ENCODE peak calls at places on chromosome 19, in eight cellular contexts. One of them, this sample, is unnamed.
A peak's percentile ranks its signal among the peaks of the same experiment; 100 is the strongest.

GRCh38 chr19:30719991-30720329 is 347.8 kb downstream of the ZNF536 start:
- DNase-seq in heart right ventricle: peak; percentile 39
- DNase-seq in AG10803: peak; percentile 20
- DNase-seq in cardiac fibroblast: no peak
- DNase-seq in mesenchymal stem cell: peak; percentile 4
- DNase-seq in esophagus squamous epithelium: no peak
- DNase-seq in Peyer's patch: no peak
- DNase-seq in astrocyte of the spinal cord: no peak
- DNase-seq in this sample: no peak

GRCh38 chr19:7748756-7749155 is 1.4 kb upstream of the CD209 start:
- DNase-seq in cardiac fibroblast: peak; percentile 19
- DNase-seq in astrocyte of the spinal cord: no peak
- DNase-seq in Peyer's patch: no peak
- DNase-seq in esophagus squamous epithelium: no peak
- DNase-seq in AG10803: no peak
- DNase-seq in heart right ventricle: no peak
- DNase-seq in mesenchymal stem cell: peak; percentile 9
- DNase-seq in this sample: no peak

GRCh38 chr19:55454787-55455243 is 6.6 kb downstream of the ISOC2 start:
- DNase-seq in esophagus squamous epithelium: no peak
- DNase-seq in mesenchymal stem cell: peak; percentile 48
- DNase-seq in astrocyte of the spinal cord: no peak
- DNase-seq in heart right ventricle: peak; percentile 43
- DNase-seq in Peyer's patch: no peak
- DNase-seq in AG10803: peak; percentile 26
- DNase-seq in cardiac fibroblast: peak; percentile 50
- DNase-seq in this sample: no peak

GRCh38 chr19:6108721-6109633 is 1.3 kb downstream of the RFX2 start:
- DNase-seq in heart right ventricle: peak; percentile 57
- DNase-seq in AG10803: peak; percentile 88
- DNase-seq in Peyer's patch: peak; percentile 29
- DNase-seq in cardiac fibroblast: peak; percentile 81
- DNase-seq in mesenchymal stem cell: peak; percentile 77
- DNase-seq in esophagus squamous epithelium: no peak
- DNase-seq in astrocyte of the spinal cord: peak; percentile 68
- DNase-seq in this sample: peak; percentile 71

GRCh38 chr19:4555657-4556561 is 3.6 kb downstream of the SEMA6B start:
- DNase-seq in mesenchymal stem cell: no peak
- DNase-seq in esophagus squamous epithelium: no peak
- DNase-seq in AG10803: no peak
- DNase-seq in heart right ventricle: no peak
- DNase-seq in Peyer's patch: no peak
- DNase-seq in astrocyte of the spinal cord: no peak
- DNase-seq in cardiac fibroblast: no peak
- DNase-seq in this sample: no peak

GRCh38 chr19:34499155-34499834 is 17.7 kb downstream of the WTIP start:
- DNase-seq in mesenchymal stem cell: no peak
- DNase-seq in cardiac fibroblast: no peak
- DNase-seq in astrocyte of the spinal cord: no peak
- DNase-seq in heart right ventricle: no peak
- DNase-seq in Peyer's patch: no peak
- DNase-seq in esophagus squamous epithelium: no peak
- DNase-seq in AG10803: no peak
- DNase-seq in this sample: no peak

GRCh38 chr19:51600940-51601575 is 29.1 kb downstream of the SIGLEC5 start:
- DNase-seq in heart right ventricle: no peak
- DNase-seq in AG10803: no peak
- DNase-seq in mesenchymal stem cell: no peak
- DNase-seq in esophagus squamous epithelium: no peak
- DNase-seq in astrocyte of the spinal cord: no peak
- DNase-seq in cardiac fibroblast: no peak
- DNase-seq in Peyer's patch: peak; percentile 61
- DNase-seq in this sample: no peak

GRCh38 chr19:4851551-4852290 is 15.7 kb downstream of the PLIN3 start:
- DNase-seq in esophagus squamous epithelium: no peak
- DNase-seq in heart right ventricle: peak; percentile 81
- DNase-seq in cardiac fibroblast: peak; percentile 61
- DNase-seq in AG10803: peak; percentile 44
- DNase-seq in Peyer's patch: peak; percentile 78
- DNase-seq in mesenchymal stem cell: peak; percentile 59
- DNase-seq in astrocyte of the spinal cord: peak; percentile 39
- DNase-seq in this sample: peak; percentile 63

GRCh38 chr19:4807188-4807587 is 15.7 kb downstream of the FEM1A start:
- DNase-seq in astrocyte of the spinal cord: no peak
- DNase-seq in heart right ventricle: no peak
- DNase-seq in AG10803: no peak
- DNase-seq in esophagus squamous epithelium: no peak
- DNase-seq in mesenchymal stem cell: no peak
- DNase-seq in cardiac fibroblast: no peak
- DNase-seq in Peyer's patch: peak; percentile 49
- DNase-seq in this sample: no peak

GRCh38 chr19:38173324-38174041 is 50.5 kb downstream of the DPF1 start:
- DNase-seq in Peyer's patch: no peak
- DNase-seq in mesenchymal stem cell: no peak
- DNase-seq in esophagus squamous epithelium: no peak
- DNase-seq in AG10803: peak; percentile 84
- DNase-seq in astrocyte of the spinal cord: peak; percentile 80
- DNase-seq in heart right ventricle: peak; percentile 83
- DNase-seq in cardiac fibroblast: peak; percentile 13
- DNase-seq in this sample: peak; percentile 33

GRCh38 chr19:8811315-8812172 is 20.6 kb downstream of the ZNF558 start:
- DNase-seq in astrocyte of the spinal cord: peak; percentile 28
- DNase-seq in esophagus squamous epithelium: no peak
- DNase-seq in AG10803: peak; percentile 4
- DNase-seq in mesenchymal stem cell: peak; percentile 15
- DNase-seq in Peyer's patch: no peak
- DNase-seq in cardiac fibroblast: peak; percentile 6
- DNase-seq in heart right ventricle: no peak
- DNase-seq in this sample: no peak

GRCh38 chr19:34556500-34556899 is 74.9 kb downstream of the WTIP start:
- DNase-seq in esophagus squamous epithelium: no peak
- DNase-seq in astrocyte of the spinal cord: no peak
- DNase-seq in cardiac fibroblast: peak; percentile 54
- DNase-seq in heart right ventricle: no peak
- DNase-seq in Peyer's patch: no peak
- DNase-seq in AG10803: peak; percentile 25
- DNase-seq in mesenchymal stem cell: no peak
- DNase-seq in this sample: no peak

GRCh38 chr19:56253737-56254136 is 18.8 kb upstream of the EDDM13 start:
- DNase-seq in heart right ventricle: no peak
- DNase-seq in mesenchymal stem cell: peak; percentile 59
- DNase-seq in AG10803: peak; percentile 63
- DNase-seq in astrocyte of the spinal cord: peak; percentile 65
- DNase-seq in esophagus squamous epithelium: no peak
- DNase-seq in cardiac fibroblast: peak; percentile 76
- DNase-seq in Peyer's patch: no peak
- DNase-seq in this sample: no peak

GRCh38 chr19:5491565-5491964 is 36.3 kb downstream of the ZNRF4 start:
- DNase-seq in AG10803: no peak
- DNase-seq in Peyer's patch: no peak
- DNase-seq in mesenchymal stem cell: no peak
- DNase-seq in heart right ventricle: no peak
- DNase-seq in esophagus squamous epithelium: no peak
- DNase-seq in cardiac fibroblast: no peak
- DNase-seq in astrocyte of the spinal cord: no peak
- DNase-seq in this sample: no peak

GRCh38 chr19:33110201-33110910 is 21.6 kb upstream of the WDR88 start:
- DNase-seq in heart right ventricle: no peak
- DNase-seq in astrocyte of the spinal cord: peak; percentile 73
- DNase-seq in AG10803: no peak
- DNase-seq in esophagus squamous epithelium: no peak
- DNase-seq in Peyer's patch: no peak
- DNase-seq in cardiac fibroblast: peak; percentile 48
- DNase-seq in mesenchymal stem cell: no peak
- DNase-seq in this sample: no peak

DNA sequence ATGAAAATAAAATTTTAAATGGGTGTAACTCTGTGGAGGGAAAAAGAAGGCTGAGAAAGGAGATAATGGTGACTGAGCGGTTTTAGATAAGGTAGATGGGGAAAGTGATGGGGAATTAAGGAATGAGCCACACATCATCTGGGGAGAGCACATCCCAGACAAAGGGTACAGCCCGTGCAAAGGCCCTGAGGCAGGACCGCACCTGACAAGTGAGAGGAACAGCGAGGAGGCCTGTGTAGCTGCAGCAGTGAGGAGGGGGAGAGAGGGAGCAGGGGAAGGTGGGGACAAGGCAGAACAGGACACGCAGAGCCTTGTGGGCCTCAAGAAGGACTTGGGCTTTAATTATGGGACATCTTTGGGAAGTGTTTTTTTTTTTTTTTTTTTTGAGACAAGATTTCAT is 1.8 kb upstream of the CELF5 start:
- DNase-seq in esophagus squamous epithelium: no peak
- DNase-seq in AG10803: no peak
- DNase-seq in heart right ventricle: no peak
- DNase-seq in astrocyte of the spinal cord: no peak
- DNase-seq in Peyer's patch: no peak
- DNase-seq in cardiac fibroblast: no peak
- DNase-seq in mesenchymal stem cell: no peak
- DNase-seq in this sample: no peak
- H3K4me3 ChIP-seq in esophagus squamous epithelium: no peak overlapping the region
- H3K4me3 ChIP-seq in AG10803: no peak overlapping the region
- H3K4me3 ChIP-seq in heart right ventricle: no peak overlapping the region
- H3K4me3 ChIP-seq in astrocyte of the spinal cord: no peak overlapping the region
- H3K4me3 ChIP-seq in Peyer's patch: no peak overlapping the region
- H3K4me3 ChIP-seq in cardiac fibroblast: no peak overlapping the region
- H3K4me3 ChIP-seq in mesenchymal stem cell: no peak overlapping the region
- H3K4me3 ChIP-seq in this sample: no peak overlapping the region

GRCh38 chr19:40567040-40567749 is 9.5 kb upstream of the SHKBP1 start:
- DNase-seq in heart right ventricle: no peak
- DNase-seq in cardiac fibroblast: no peak
- DNase-seq in astrocyte of the spinal cord: no peak
- DNase-seq in AG10803: no peak
- DNase-seq in esophagus squamous epithelium: no peak
- DNase-seq in mesenchymal stem cell: no peak
- DNase-seq in Peyer's patch: no peak
- DNase-seq in this sample: no peak
- H3K4me3 ChIP-seq in heart right ventricle: peak overlapping the region; percentile 39
- H3K4me3 ChIP-seq in cardiac fibroblast: peak overlapping the region; percentile 39
- H3K4me3 ChIP-seq in astrocyte of the spinal cord: no peak overlapping the region
- H3K4me3 ChIP-seq in AG10803: peak overlapping the region; percentile 51
- H3K4me3 ChIP-seq in esophagus squamous epithelium: peak overlapping the region; percentile 35
- H3K4me3 ChIP-seq in mesenchymal stem cell: peak overlapping the region; percentile 75
- H3K4me3 ChIP-seq in Peyer's patch: no peak overlapping the region
- H3K4me3 ChIP-seq in this sample: no peak overlapping the region

GRCh38 chr19:662962-663681 is at the start of gene RNF126:
- DNase-seq in mesenchymal stem cell: peak; percentile 86
- DNase-seq in astrocyte of the spinal cord: peak; percentile 90
- DNase-seq in heart right ventricle: peak; percentile 97
- DNase-seq in esophagus squamous epithelium: peak; percentile 46
- DNase-seq in AG10803: peak; percentile 91
- DNase-seq in Peyer's patch: peak; percentile 89
- DNase-seq in cardiac fibroblast: peak; percentile 95
- DNase-seq in this sample: peak; percentile 86

GRCh38 chr19:662207-662961 is 630 bp downstream of the RNF126 start:
- DNase-seq in esophagus squamous epithelium: no peak
- DNase-seq in Peyer's patch: peak; percentile 84
- DNase-seq in heart right ventricle: no peak
- DNase-seq in AG10803: peak; percentile 35
- DNase-seq in cardiac fibroblast: no peak
- DNase-seq in astrocyte of the spinal cord: peak; percentile 31
- DNase-seq in mesenchymal stem cell: peak; percentile 45
- DNase-seq in this sample: peak; percentile 85

GRCh38 chr19:661427-662196 is 1.4 kb downstream of the RNF126 start:
- DNase-seq in Peyer's patch: peak; percentile 79
- DNase-seq in AG10803: no peak
- DNase-seq in esophagus squamous epithelium: no peak
- DNase-seq in astrocyte of the spinal cord: no peak
- DNase-seq in heart right ventricle: no peak
- DNase-seq in cardiac fibroblast: no peak
- DNase-seq in mesenchymal stem cell: peak; percentile 28
- DNase-seq in this sample: peak; percentile 76

GRCh38 chr19:663682-664117 is 686 bp upstream of the RNF126 start:
- DNase-seq in mesenchymal stem cell: no peak
- DNase-seq in Peyer's patch: no peak
- DNase-seq in astrocyte of the spinal cord: no peak
- DNase-seq in AG10803: no peak
- DNase-seq in heart right ventricle: no peak
- DNase-seq in esophagus squamous epithelium: no peak
- DNase-seq in cardiac fibroblast: no peak
- DNase-seq in this sample: no peak

DNA sequence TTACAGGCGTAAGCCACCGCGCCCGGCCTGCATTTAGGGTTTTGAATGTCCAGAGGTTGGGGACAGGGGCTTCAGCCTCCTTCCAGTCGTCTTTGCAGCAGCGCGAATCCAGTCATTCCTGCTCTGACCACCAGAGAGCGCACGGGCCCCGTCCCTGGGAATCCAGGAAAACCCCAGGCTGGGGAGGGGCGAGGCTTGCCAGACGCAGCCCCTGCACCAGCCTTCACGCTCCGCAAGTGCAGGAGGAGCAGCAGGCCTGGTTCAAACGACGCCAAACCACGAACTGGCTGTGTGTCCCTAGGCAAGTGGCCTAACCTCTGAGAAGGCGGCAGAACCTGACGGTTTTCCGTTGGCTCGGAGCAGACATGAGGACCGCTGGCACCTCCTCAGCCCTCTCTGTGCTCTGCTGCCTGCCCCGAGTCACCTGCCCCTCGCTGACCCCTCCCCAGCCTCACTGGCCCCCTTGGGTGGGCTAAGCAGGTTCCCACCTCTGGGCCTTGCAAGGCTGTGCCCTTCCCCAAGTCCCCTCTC is 2.0 kb upstream of the RNF126 start:
- DNase-seq in esophagus squamous epithelium: no peak
- DNase-seq in cardiac fibroblast: peak; percentile 83
- DNase-seq in heart right ventricle: peak; percentile 86
- DNase-seq in Peyer's patch: peak; percentile 67
- DNase-seq in mesenchymal stem cell: peak; percentile 84
- DNase-seq in AG10803: peak; percentile 62
- DNase-seq in astrocyte of the spinal cord: peak; percentile 76
- DNase-seq in this sample: peak; percentile 86
- H3K4me3 ChIP-seq in esophagus squamous epithelium: peak overlapping the region; percentile 15
- H3K4me3 ChIP-seq in cardiac fibroblast: peak overlapping the region; percentile 32
- H3K4me3 ChIP-seq in heart right ventricle: peak overlapping the region; percentile 31
- H3K4me3 ChIP-seq in Peyer's patch: no peak overlapping the region
- H3K4me3 ChIP-seq in mesenchymal stem cell: peak overlapping the region; percentile 63
- H3K4me3 ChIP-seq in AG10803: peak overlapping the region; percentile 48
- H3K4me3 ChIP-seq in astrocyte of the spinal cord: no peak overlapping the region
- H3K4me3 ChIP-seq in this sample: no peak overlapping the region

DNA sequence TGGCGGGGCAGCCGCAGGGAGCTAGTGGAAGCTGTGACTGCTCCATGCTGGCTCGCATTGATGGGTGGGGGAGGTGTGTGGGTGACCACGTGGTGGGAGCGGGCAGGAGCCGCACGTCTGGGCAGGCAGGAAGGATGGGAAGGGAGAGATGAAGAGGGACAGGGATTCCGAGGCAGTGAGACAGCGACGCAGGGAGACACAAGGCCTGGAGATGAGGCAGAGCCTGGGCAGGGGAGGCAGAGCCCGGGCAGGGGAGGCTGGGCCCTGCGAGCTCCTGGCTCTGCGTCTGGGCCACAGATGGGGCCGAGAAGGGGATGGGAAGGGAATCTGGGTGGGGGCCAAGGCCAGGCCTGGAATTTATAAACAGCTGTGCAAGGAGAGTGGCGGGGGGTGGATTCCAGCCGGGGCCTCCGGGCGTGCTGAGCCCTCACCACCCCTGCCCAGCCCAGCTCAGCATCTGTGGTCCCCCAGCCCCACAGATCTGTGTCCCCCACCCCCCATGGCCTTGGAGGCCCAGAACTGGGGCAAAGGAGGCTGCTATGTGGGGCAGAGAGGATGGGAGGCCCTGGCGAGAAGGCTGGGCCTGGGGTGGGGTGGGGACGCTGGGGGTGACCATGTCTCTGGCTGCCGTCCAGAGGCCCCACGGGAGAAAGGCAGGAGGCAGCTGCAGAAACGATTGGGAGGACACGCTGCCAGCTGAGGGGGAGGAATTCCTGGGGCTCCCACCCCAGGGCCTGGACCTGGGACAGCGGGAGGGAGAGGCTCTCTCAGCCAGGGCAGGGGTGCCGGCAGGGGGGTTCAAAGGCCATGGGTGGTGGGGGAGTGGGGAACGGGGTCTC is 6.0 kb downstream of the EHD2 start:
- DNase-seq in esophagus squamous epithelium: no peak
- DNase-seq in cardiac fibroblast: peak; percentile 98
- DNase-seq in AG10803: peak; percentile 100
- DNase-seq in heart right ventricle: peak; percentile 91
- DNase-seq in astrocyte of the spinal cord: peak; percentile 96
- DNase-seq in Peyer's patch: peak; percentile 32
- DNase-seq in mesenchymal stem cell: peak; percentile 99
- DNase-seq in this sample: no peak
- H3K4me3 ChIP-seq in esophagus squamous epithelium: peak overlapping the region; percentile 34
- H3K4me3 ChIP-seq in cardiac fibroblast: peak overlapping the region; percentile 38
- H3K4me3 ChIP-seq in AG10803: peak overlapping the region; percentile 50
- H3K4me3 ChIP-seq in heart right ventricle: peak overlapping the region; percentile 42
- H3K4me3 ChIP-seq in astrocyte of the spinal cord: no peak overlapping the region
- H3K4me3 ChIP-seq in Peyer's patch: no peak overlapping the region
- H3K4me3 ChIP-seq in mesenchymal stem cell: peak overlapping the region; percentile 62
- H3K4me3 ChIP-seq in this sample: no peak overlapping the region